ENCODE peak calls at places on chromosomes 4 and X, in eight cellular contexts. C, N, P, O, J, G, S and W are unnamed samples.

GRCh38 chr4:42654606-42655005 is 2.3 kb downstream of the ATP8A1 start:
- DNase-seq in C (no peak), N (no peak), P (peak; percentile 82), O (no peak), J (no peak), G (peak; percentile 59), S (no peak), W (no peak)

GRCh38 chr4:89640620-89641366 is 196.2 kb downstream of the SNCA start:
- DNase-seq in C (no peak), N (peak; percentile 30), P (peak; percentile 63), O (no peak), J (peak; percentile 22), G (peak; percentile 51), S (peak; percentile 73), W (no peak)

GRCh38 chr4:130820448-130820847 is 1724.5 kb downstream of the C4orf33 start:
- DNase-seq in C (no peak), N (no peak), P (no peak), O (no peak), J (no peak), G (no peak), S (no peak), W (no peak)

GRCh38 chrX:108134724-108135123 is 43.1 kb downstream of the ATG4A start:
- DNase-seq in C (no peak), N (no peak), P (no peak), O (no peak), J (no peak), G (no peak), S (no peak), W (no peak)

GRCh38 chr4:144663852-144664488 is 18.0 kb downstream of the HHIP start:
- DNase-seq in C (no peak), N (no peak), P (no peak), O (no peak), J (no peak), G (no peak), S (no peak), W (no peak)

GRCh38 chrX:118973389-118974087 is 880 bp upstream of the LONRF3 start:
- DNase-seq in C (no peak), N (no peak), P (no peak), O (no peak), J (peak; percentile 16), G (no peak), S (no peak), W (peak; percentile 68)

GRCh38 chrX:54710920-54711319 is 87.1 kb downstream of the ITIH6 start:
- DNase-seq in C (no peak), N (no peak), P (no peak), O (no peak), J (no peak), G (no peak), S (no peak), W (no peak)

GRCh38 chr4:146063143-146063542 is 112.4 kb upstream of the LSM6 start:
- DNase-seq in C (no peak), N (no peak), P (peak; percentile 6), O (no peak), J (no peak), G (no peak), S (no peak), W (no peak)

GRCh38 chr4:99117876-99118693 is 26.0 kb downstream of the ADH4 start:
- DNase-seq in C (peak; percentile 28), N (peak; percentile 3), P (no peak), O (no peak), J (no peak), G (no peak), S (no peak), W (no peak)

GRCh38 chr4:61333490-61333889 is 133.4 kb downstream of the ADGRL3 start:
- DNase-seq in C (no peak), N (no peak), P (no peak), O (no peak), J (no peak), G (no peak), S (no peak), W (no peak)

GRCh38 chr4:80184791-80185756 is 12.2 kb upstream of the PRDM8 start:
- DNase-seq in C (no peak), N (peak; percentile 37), P (peak; percentile 49), O (no peak), J (no peak), G (peak; percentile 56), S (no peak), W (no peak)

GRCh38 chr4:1538096-1538410 is 131.8 kb upstream of the NKX1-1 start:
- DNase-seq in C (no peak), N (no peak), P (no peak), O (no peak), J (no peak), G (no peak), S (no peak), W (peak; percentile 48)

GRCh38 chrX:40845331-40845911 is 110.1 kb upstream of the MED14 start:
- DNase-seq in C (no peak), N (peak; percentile 38), P (peak; percentile 97), O (no peak), J (peak; percentile 16), G (no peak), S (peak; percentile 19), W (no peak)

GRCh38 chrX:54357414-54358377 is at the start of gene WNK3:
- DNase-seq in C (peak; percentile 84), N (peak; percentile 77), P (peak; percentile 78), O (peak; percentile 91), J (peak; percentile 71), G (peak; percentile 71), S (peak; percentile 79), W (peak; percentile 71)

GRCh38 chr4:118279920-118280432 is 72.8 kb downstream of the PRSS12 start:
- DNase-seq in C (no peak), N (no peak), P (no peak), O (no peak), J (no peak), G (no peak), S (no peak), W (no peak)

GRCh38 chr4:150176559-150176958 is 98.3 kb downstream of the DCLK2 start:
- DNase-seq in C (peak; percentile 59), N (no peak), P (peak; percentile 87), O (no peak), J (peak; percentile 31), G (no peak), S (no peak), W (no peak)

GRCh38 chrX:123860506-123860840 is 620 bp downstream of the XIAP start:
- DNase-seq in C (peak; percentile 64), N (no peak), P (no peak), O (no peak), J (no peak), G (peak; percentile 65), S (no peak), W (no peak)

GRCh38 chr4:138039010-138039409 is 203.1 kb downstream of the SLC7A11 start:
- DNase-seq in C (no peak), N (no peak), P (peak; percentile 45), O (no peak), J (no peak), G (no peak), S (no peak), W (no peak)

GRCh38 chrX:1912193-1912592 is 297.3 kb downstream of the ASMT start:
- DNase-seq in C (no peak), N (no peak), P (no peak), O (no peak), J (no peak), G (no peak), S (no peak), W (no peak)

GRCh38 chr4:2064276-2064991 is 5.3 kb downstream of the NAT8L start:
- DNase-seq in C (no peak), N (no peak), P (no peak), O (no peak), J (peak; percentile 9), G (peak; percentile 65), S (no peak), W (no peak)

GRCh38 chr4:84877051-84877833 is 89.2 kb downstream of the WDFY3 start:
- DNase-seq in C (no peak), N (no peak), P (peak; percentile 64), O (no peak), J (no peak), G (no peak), S (no peak), W (no peak)

GRCh38 chrX:352582-353314 is 34.0 kb downstream of the PPP2R3B start:
- DNase-seq in C (no peak), N (no peak), P (no peak), O (no peak), J (peak; percentile 11), G (no peak), S (no peak), W (peak; percentile 39)

GRCh38 chrX:104318330-104319009 is 63.7 kb upstream of the ESX1 start:
- DNase-seq in C (no peak), N (no peak), P (peak; percentile 76), O (no peak), J (no peak), G (peak; percentile 87), S (peak; percentile 7), W (no peak)

GRCh38 chrX:13383907-13384306 is 64.1 kb upstream of the ATXN3L start:
- DNase-seq in C (no peak), N (no peak), P (no peak), O (no peak), J (no peak), G (no peak), S (no peak), W (no peak)

GRCh38 chr4:118941149-118941548 is 52.5 kb downstream of the SYNPO2 start:
- DNase-seq in C (no peak), N (no peak), P (no peak), O (no peak), J (no peak), G (no peak), S (no peak), W (no peak)

GRCh38 chrX:128294198-128294597 is 242.0 kb upstream of the ACTRT1 start:
- DNase-seq in C (no peak), N (no peak), P (no peak), O (no peak), J (no peak), G (no peak), S (no peak), W (no peak)

GRCh38 chrX:17500145-17500579 is 125.2 kb downstream of the NHS start:
- DNase-seq in C (no peak), N (no peak), P (peak; percentile 88), O (no peak), J (no peak), G (peak; percentile 46), S (no peak), W (no peak)

GRCh38 chr4:108119199-108119800 is 49.4 kb downstream of the LEF1 start:
- DNase-seq in C (no peak), N (no peak), P (no peak), O (no peak), J (no peak), G (no peak), S (no peak), W (no peak)

GRCh38 chrX:51860679-51861078 is 32.7 kb upstream of the MAGED1 start:
- DNase-seq in C (peak; percentile 56), N (peak; percentile 24), P (peak; percentile 48), O (peak; percentile 17), J (no peak), G (no peak), S (peak; percentile 41), W (no peak)